ENCODE peak calls at places on chromosomes 13 and 19, in four cellular contexts. F is stimulated activated CD8-positive, alpha-beta memory T cell treated with anti-CD3 and anti-CD28 coated beads, Interleukin-2, amount 100 ng/mL, for 48 hours; K is putamen; E is uterus. X is an unnamed sample.

GRCh38 chr13:71300602-71301001 is 566.4 kb downstream of the DACH1 start:
- DNase-seq in F (no peak), K (no peak), E (no peak), X (no peak)

GRCh38 chr19:12676384-12676792 is 5.3 kb downstream of the DHPS start:
- DNase-seq in K (peak), E (peak), F (peak), X (peak)

GRCh38 chr13:76879876-76880270 is 6.3 kb downstream of the KCTD12 start:
- DNase-seq in K (no peak), E (no peak), F (no peak), X (no peak)

GRCh38 chr19:33814181-33815165 is 17.8 kb downstream of the KCTD15 start:
- DNase-seq in F (no peak), E (no peak), K (no peak), X (no peak)

GRCh38 chr19:48681127-48681470 is 8.3 kb upstream of the NTN5 start:
- DNase-seq in F (no peak), E (no peak), K (peak), X (no peak)

GRCh38 chr19:17300992-17301585 is 2.1 kb downstream of the ABHD8 start:
- DNase-seq in F (no peak), E (no peak), K (no peak), X (no peak)

GRCh38 chr19:42325896-42326771 is 699 bp downstream of the MEGF8 start:
- DNase-seq in K (no peak), E (no peak), F (no peak), X (no peak)

GRCh38 chr19:48750351-48750750 is 2.1 kb downstream of the FUT1 start:
- DNase-seq in F (no peak), E (no peak), K (no peak), X (no peak)

GRCh38 chr13:100396771-100397170 is 191.8 kb downstream of the GGACT start:
- DNase-seq in F (no peak), E (no peak), K (no peak), X (no peak)

GRCh38 chr13:36345438-36346221 is 564 bp downstream of the SPART start:
- DNase-seq in F (peak), E (peak), K (peak), X (no peak)

GRCh38 chr13:29948246-29948645 is 97.8 kb upstream of the UBL3 start:
- DNase-seq in K (no peak), E (no peak), F (no peak), X (no peak)

GRCh38 chr19:40813182-40813581 is 14.2 kb downstream of the EGLN2 start:
- DNase-seq in K (no peak), F (no peak), E (no peak), X (no peak)

GRCh38 chr13:103188688-103189326 is 122.6 kb upstream of the SLC10A2 start:
- DNase-seq in E (no peak), K (peak), F (no peak), X (no peak)

GRCh38 chr19:8334458-8335342 is 8.4 kb downstream of the KANK3 start:
- DNase-seq in E (no peak), K (no peak), F (no peak), X (peak)

GRCh38 chr13:113970810-113971470 is 2.9 kb downstream of the C13orf46 start:
- DNase-seq in E (peak), K (no peak), F (no peak), X (no peak)

GRCh38 chr13:71865858-71866172 is 1.2 kb downstream of the DACH1 start:
- DNase-seq in K (no peak), F (no peak), E (peak), X (no peak)

GRCh38 chr13:40189426-40189825 is 477.0 kb downstream of the FOXO1 start:
- DNase-seq in F (no peak), K (no peak), E (no peak), X (no peak)

GRCh38 chr19:44061038-44061437 is 9.2 kb downstream of the ZNF223 start:
- DNase-seq in K (no peak), F (no peak), E (no peak), X (no peak)

GRCh38 chr13:26710166-26710565 is 50.4 kb downstream of the GPR12 start:
- DNase-seq in E (no peak), F (no peak), K (no peak), X (peak)

GRCh38 chr13:100106005-100106404 is 17.1 kb downstream of the PCCA start:
- DNase-seq in E (no peak), K (no peak), F (no peak), X (no peak)

GRCh38 chr19:16290692-16291091 is 33.9 kb upstream of the KLF2 start:
- DNase-seq in F (no peak), K (no peak), E (no peak), X (no peak)

GRCh38 chr13:30857636-30858035 is 48.4 kb upstream of the MEDAG start:
- DNase-seq in K (no peak), F (no peak), E (no peak), X (no peak)

GRCh38 chr13:43374621-43375020 is 351.2 kb downstream of the DNAJC15 start:
- DNase-seq in K (no peak), F (no peak), E (no peak), X (no peak)

GRCh38 chr19:850221-850978 is 1.7 kb upstream of the ELANE start:
- DNase-seq in K (no peak), F (no peak), E (peak), X (no peak)

GRCh38 chr19:38409631-38410133 is 6.8 kb downstream of the FAM98C start:
- DNase-seq in K (no peak), F (no peak), E (no peak), X (no peak)

GRCh38 chr13:98252931-98253470 is 75.9 kb upstream of the RNF113B start:
- DNase-seq in E (no peak), F (no peak), K (no peak), X (no peak)

GRCh38 chr13:112220925-112221324 is 154.0 kb downstream of the SOX1 start:
- DNase-seq in F (no peak), E (no peak), K (no peak), X (no peak)

GRCh38 chr19:8324186-8325050 is 3.1 kb downstream of the RPS28 start:
- DNase-seq in K (no peak), E (no peak), F (no peak), X (no peak)

GRCh38 chr13:109140054-109140776 is 510.8 kb downstream of the MYO16 start:
- DNase-seq in K (no peak), E (no peak), F (no peak), X (no peak)

GRCh38 chr13:101059803-101060202 is 356.5 kb downstream of the NALCN start:
- DNase-seq in E (no peak), F (no peak), K (no peak), X (no peak)

GRCh38 chr13:33751151-33751550 is 66.8 kb upstream of the RFC3 start:
- DNase-seq in K (no peak), F (no peak), E (no peak), X (no peak)